ENCODE peak calls at places on chromosomes 1 and 21, in four cellular contexts. One of them, this sample, is unnamed.

GRCh38 chr1:172727956-172728603 is 69.2 kb downstream of the FASLG start:
- DNase-seq in activated T-cell treated with anti-CD3 and anti-CD28 coated beads for 24 hours: peak
- DNase-seq in stimulated activated CD4-positive, alpha-beta T cell treated with anti-CD3 and anti-CD28 coated beads, Interleukin-4, amount 100 ng/mL, for 1 hour: peak
- DNase-seq in skeletal muscle cell: no peak
- DNase-seq in this sample: peak

GRCh38 chr1:163745204-163745603 is 423.4 kb downstream of the NUF2 start:
- DNase-seq in activated T-cell treated with anti-CD3 and anti-CD28 coated beads for 24 hours: no peak
- DNase-seq in stimulated activated CD4-positive, alpha-beta T cell treated with anti-CD3 and anti-CD28 coated beads, Interleukin-4, amount 100 ng/mL, for 1 hour: no peak
- DNase-seq in skeletal muscle cell: no peak
- DNase-seq in this sample: no peak

GRCh38 chr1:200226969-200227303 is 182.9 kb downstream of the ZNF281 start:
- DNase-seq in stimulated activated CD4-positive, alpha-beta T cell treated with anti-CD3 and anti-CD28 coated beads, Interleukin-4, amount 100 ng/mL, for 1 hour: no peak
- DNase-seq in activated T-cell treated with anti-CD3 and anti-CD28 coated beads for 24 hours: no peak
- DNase-seq in skeletal muscle cell: no peak
- DNase-seq in this sample: no peak

GRCh38 chr1:117760069-117760468 is 154.2 kb downstream of the TENT5C start:
- DNase-seq in skeletal muscle cell: no peak
- DNase-seq in stimulated activated CD4-positive, alpha-beta T cell treated with anti-CD3 and anti-CD28 coated beads, Interleukin-4, amount 100 ng/mL, for 1 hour: no peak
- DNase-seq in activated T-cell treated with anti-CD3 and anti-CD28 coated beads for 24 hours: no peak
- DNase-seq in this sample: no peak

GRCh38 chr1:11354893-11355593 is 82.0 kb downstream of the UBIAD1 start:
- DNase-seq in skeletal muscle cell: no peak
- DNase-seq in activated T-cell treated with anti-CD3 and anti-CD28 coated beads for 24 hours: no peak
- DNase-seq in stimulated activated CD4-positive, alpha-beta T cell treated with anti-CD3 and anti-CD28 coated beads, Interleukin-4, amount 100 ng/mL, for 1 hour: no peak
- DNase-seq in this sample: no peak

GRCh38 chr1:58741689-58742553 is 41.9 kb downstream of the JUN start:
- DNase-seq in stimulated activated CD4-positive, alpha-beta T cell treated with anti-CD3 and anti-CD28 coated beads, Interleukin-4, amount 100 ng/mL, for 1 hour: no peak
- DNase-seq in activated T-cell treated with anti-CD3 and anti-CD28 coated beads for 24 hours: no peak
- DNase-seq in skeletal muscle cell: no peak
- DNase-seq in this sample: no peak

GRCh38 chr21:41480086-41480690 is 27.8 kb downstream of the TMPRSS2 start:
- DNase-seq in stimulated activated CD4-positive, alpha-beta T cell treated with anti-CD3 and anti-CD28 coated beads, Interleukin-4, amount 100 ng/mL, for 1 hour: no peak
- DNase-seq in activated T-cell treated with anti-CD3 and anti-CD28 coated beads for 24 hours: no peak
- DNase-seq in skeletal muscle cell: no peak
- DNase-seq in this sample: no peak

GRCh38 chr21:37263827-37264226 is 3.3 kb downstream of the VPS26C start:
- DNase-seq in activated T-cell treated with anti-CD3 and anti-CD28 coated beads for 24 hours: no peak
- DNase-seq in skeletal muscle cell: no peak
- DNase-seq in stimulated activated CD4-positive, alpha-beta T cell treated with anti-CD3 and anti-CD28 coated beads, Interleukin-4, amount 100 ng/mL, for 1 hour: no peak
- DNase-seq in this sample: no peak

GRCh38 chr1:27538793-27539192 is 48.8 kb upstream of the WASF2 start:
- DNase-seq in activated T-cell treated with anti-CD3 and anti-CD28 coated beads for 24 hours: no peak
- DNase-seq in skeletal muscle cell: no peak
- DNase-seq in stimulated activated CD4-positive, alpha-beta T cell treated with anti-CD3 and anti-CD28 coated beads, Interleukin-4, amount 100 ng/mL, for 1 hour: no peak
- DNase-seq in this sample: no peak

GRCh38 chr21:42799516-42799915 is 79.8 kb downstream of the WDR4 start:
- DNase-seq in skeletal muscle cell: no peak
- DNase-seq in stimulated activated CD4-positive, alpha-beta T cell treated with anti-CD3 and anti-CD28 coated beads, Interleukin-4, amount 100 ng/mL, for 1 hour: no peak
- DNase-seq in activated T-cell treated with anti-CD3 and anti-CD28 coated beads for 24 hours: no peak
- DNase-seq in this sample: no peak

GRCh38 chr1:160619742-160620277 is 27.0 kb downstream of the SLAMF1 start:
- DNase-seq in activated T-cell treated with anti-CD3 and anti-CD28 coated beads for 24 hours: no peak
- DNase-seq in skeletal muscle cell: no peak
- DNase-seq in stimulated activated CD4-positive, alpha-beta T cell treated with anti-CD3 and anti-CD28 coated beads, Interleukin-4, amount 100 ng/mL, for 1 hour: no peak
- DNase-seq in this sample: no peak

GRCh38 chr1:58855351-58856165 is 71.7 kb upstream of the JUN start:
- DNase-seq in activated T-cell treated with anti-CD3 and anti-CD28 coated beads for 24 hours: no peak
- DNase-seq in stimulated activated CD4-positive, alpha-beta T cell treated with anti-CD3 and anti-CD28 coated beads, Interleukin-4, amount 100 ng/mL, for 1 hour: no peak
- DNase-seq in skeletal muscle cell: no peak
- DNase-seq in this sample: no peak

GRCh38 chr1:153577624-153578051 is 12.0 kb upstream of the S100A2 start:
- DNase-seq in skeletal muscle cell: no peak
- DNase-seq in activated T-cell treated with anti-CD3 and anti-CD28 coated beads for 24 hours: no peak
- DNase-seq in stimulated activated CD4-positive, alpha-beta T cell treated with anti-CD3 and anti-CD28 coated beads, Interleukin-4, amount 100 ng/mL, for 1 hour: no peak
- DNase-seq in this sample: no peak

GRCh38 chr1:247376659-247377058 is 39.3 kb upstream of the NLRP3 start:
- DNase-seq in stimulated activated CD4-positive, alpha-beta T cell treated with anti-CD3 and anti-CD28 coated beads, Interleukin-4, amount 100 ng/mL, for 1 hour: no peak
- DNase-seq in skeletal muscle cell: no peak
- DNase-seq in activated T-cell treated with anti-CD3 and anti-CD28 coated beads for 24 hours: no peak
- DNase-seq in this sample: no peak

GRCh38 chr1:209434631-209435217 is 148.8 kb upstream of the CAMK1G start:
- DNase-seq in activated T-cell treated with anti-CD3 and anti-CD28 coated beads for 24 hours: no peak
- DNase-seq in skeletal muscle cell: no peak
- DNase-seq in stimulated activated CD4-positive, alpha-beta T cell treated with anti-CD3 and anti-CD28 coated beads, Interleukin-4, amount 100 ng/mL, for 1 hour: no peak
- DNase-seq in this sample: no peak

GRCh38 chr1:29822895-29823294 is 586.6 kb downstream of the PTPRU start:
- DNase-seq in skeletal muscle cell: no peak
- DNase-seq in stimulated activated CD4-positive, alpha-beta T cell treated with anti-CD3 and anti-CD28 coated beads, Interleukin-4, amount 100 ng/mL, for 1 hour: no peak
- DNase-seq in activated T-cell treated with anti-CD3 and anti-CD28 coated beads for 24 hours: no peak
- DNase-seq in this sample: no peak

GRCh38 chr1:201503397-201504176 is 3.3 kb downstream of the CSRP1 start:
- DNase-seq in stimulated activated CD4-positive, alpha-beta T cell treated with anti-CD3 and anti-CD28 coated beads, Interleukin-4, amount 100 ng/mL, for 1 hour: no peak
- DNase-seq in skeletal muscle cell: peak
- DNase-seq in activated T-cell treated with anti-CD3 and anti-CD28 coated beads for 24 hours: no peak
- DNase-seq in this sample: no peak

GRCh38 chr1:16088996-16089395 is 15.5 kb upstream of the FAM131C start:
- DNase-seq in activated T-cell treated with anti-CD3 and anti-CD28 coated beads for 24 hours: no peak
- DNase-seq in stimulated activated CD4-positive, alpha-beta T cell treated with anti-CD3 and anti-CD28 coated beads, Interleukin-4, amount 100 ng/mL, for 1 hour: no peak
- DNase-seq in skeletal muscle cell: no peak
- DNase-seq in this sample: no peak

GRCh38 chr1:109314805-109315204 is 8.0 kb upstream of the MYBPHL start:
- DNase-seq in skeletal muscle cell: peak
- DNase-seq in stimulated activated CD4-positive, alpha-beta T cell treated with anti-CD3 and anti-CD28 coated beads, Interleukin-4, amount 100 ng/mL, for 1 hour: no peak
- DNase-seq in activated T-cell treated with anti-CD3 and anti-CD28 coated beads for 24 hours: no peak
- DNase-seq in this sample: no peak

GRCh38 chr1:66372522-66373071 is 161.4 kb upstream of the SGIP1 start:
- DNase-seq in skeletal muscle cell: no peak
- DNase-seq in activated T-cell treated with anti-CD3 and anti-CD28 coated beads for 24 hours: no peak
- DNase-seq in stimulated activated CD4-positive, alpha-beta T cell treated with anti-CD3 and anti-CD28 coated beads, Interleukin-4, amount 100 ng/mL, for 1 hour: no peak
- DNase-seq in this sample: peak

GRCh38 chr1:118661769-118662320 is 326.3 kb downstream of the TBX15 start:
- DNase-seq in activated T-cell treated with anti-CD3 and anti-CD28 coated beads for 24 hours: no peak
- DNase-seq in skeletal muscle cell: no peak
- DNase-seq in stimulated activated CD4-positive, alpha-beta T cell treated with anti-CD3 and anti-CD28 coated beads, Interleukin-4, amount 100 ng/mL, for 1 hour: no peak
- DNase-seq in this sample: no peak

GRCh38 chr1:76547916-76548315 is 319.4 kb upstream of the ST6GALNAC5 start:
- DNase-seq in activated T-cell treated with anti-CD3 and anti-CD28 coated beads for 24 hours: no peak
- DNase-seq in stimulated activated CD4-positive, alpha-beta T cell treated with anti-CD3 and anti-CD28 coated beads, Interleukin-4, amount 100 ng/mL, for 1 hour: no peak
- DNase-seq in skeletal muscle cell: no peak
- DNase-seq in this sample: no peak

GRCh38 chr1:246971322-246971721 is 36.5 kb downstream of the ZNF695 start:
- DNase-seq in stimulated activated CD4-positive, alpha-beta T cell treated with anti-CD3 and anti-CD28 coated beads, Interleukin-4, amount 100 ng/mL, for 1 hour: peak
- DNase-seq in activated T-cell treated with anti-CD3 and anti-CD28 coated beads for 24 hours: peak
- DNase-seq in skeletal muscle cell: no peak
- DNase-seq in this sample: peak

This sample was measured in HL-60.